ENCODE peak calls at places on chromosomes 7 and 10, in seven cellular contexts. One of them, this sample, is unnamed.
A peak's percentile ranks its signal among the peaks of the same experiment; 100 is the strongest.

GRCh38 chr7:152459724-152460251 is 24.0 kb upstream of the KMT2C start:
- DNase-seq in choroid plexus epithelial cell: peak; percentile 41
- DNase-seq in left cardiac atrium: no peak
- DNase-seq in DMS79 treated with DMSO at 0.1 percent for 48 hours: peak; percentile 91
- DNase-seq in AG09309: no peak
- DNase-seq in posterior vena cava: no peak
- DNase-seq in NAMALWA: peak; percentile 60
- DNase-seq in this sample: no peak

GRCh38 chr10:22693371-22693784 is 21.0 kb downstream of the PIP4K2A start:
- DNase-seq in choroid plexus epithelial cell: peak; percentile 86
- DNase-seq in left cardiac atrium: no peak
- DNase-seq in DMS79 treated with DMSO at 0.1 percent for 48 hours: no peak
- DNase-seq in AG09309: no peak
- DNase-seq in posterior vena cava: no peak
- DNase-seq in NAMALWA: no peak
- DNase-seq in this sample: peak; percentile 73

GRCh38 chr10:59900044-59900727 is 6.2 kb downstream of the CCDC6 start:
- DNase-seq in choroid plexus epithelial cell: no peak
- DNase-seq in left cardiac atrium: no peak
- DNase-seq in DMS79 treated with DMSO at 0.1 percent for 48 hours: no peak
- DNase-seq in AG09309: no peak
- DNase-seq in posterior vena cava: no peak
- DNase-seq in NAMALWA: no peak
- DNase-seq in this sample: no peak

GRCh38 chr7:3259711-3260424 is 41.2 kb upstream of the SDK1 start:
- DNase-seq in choroid plexus epithelial cell: peak; percentile 22
- DNase-seq in left cardiac atrium: no peak
- DNase-seq in DMS79 treated with DMSO at 0.1 percent for 48 hours: no peak
- DNase-seq in AG09309: no peak
- DNase-seq in posterior vena cava: no peak
- DNase-seq in NAMALWA: no peak
- DNase-seq in this sample: no peak

GRCh38 chr7:150997075-150997511 is 6.3 kb downstream of the NOS3 start:
- DNase-seq in choroid plexus epithelial cell: no peak
- DNase-seq in left cardiac atrium: no peak
- DNase-seq in DMS79 treated with DMSO at 0.1 percent for 48 hours: no peak
- DNase-seq in AG09309: no peak
- DNase-seq in posterior vena cava: no peak
- DNase-seq in NAMALWA: no peak
- DNase-seq in this sample: no peak

GRCh38 chr10:128180843-128181242 is 54.6 kb upstream of the MKI67 start:
- DNase-seq in choroid plexus epithelial cell: no peak
- DNase-seq in left cardiac atrium: no peak
- DNase-seq in DMS79 treated with DMSO at 0.1 percent for 48 hours: no peak
- DNase-seq in AG09309: no peak
- DNase-seq in posterior vena cava: no peak
- DNase-seq in NAMALWA: peak; percentile 3
- DNase-seq in this sample: no peak

GRCh38 chr7:73960548-73960947 is 67.4 kb upstream of the ELN start:
- DNase-seq in choroid plexus epithelial cell: no peak
- DNase-seq in left cardiac atrium: no peak
- DNase-seq in DMS79 treated with DMSO at 0.1 percent for 48 hours: no peak
- DNase-seq in AG09309: no peak
- DNase-seq in posterior vena cava: no peak
- DNase-seq in NAMALWA: no peak
- DNase-seq in this sample: no peak

GRCh38 chr10:59905735-59906416 is 480 bp downstream of the CCDC6 start:
- DNase-seq in choroid plexus epithelial cell: no peak
- DNase-seq in left cardiac atrium: peak; percentile 31
- DNase-seq in DMS79 treated with DMSO at 0.1 percent for 48 hours: no peak
- DNase-seq in AG09309: no peak
- DNase-seq in posterior vena cava: no peak
- DNase-seq in NAMALWA: peak; percentile 28
- DNase-seq in this sample: no peak

GRCh38 chr7:96596120-96596826 is 113.4 kb downstream of the SEM1 start:
- DNase-seq in choroid plexus epithelial cell: peak; percentile 11
- DNase-seq in left cardiac atrium: no peak
- DNase-seq in DMS79 treated with DMSO at 0.1 percent for 48 hours: peak; percentile 87
- DNase-seq in AG09309: no peak
- DNase-seq in posterior vena cava: no peak
- DNase-seq in NAMALWA: peak; percentile 40
- DNase-seq in this sample: peak; percentile 13

GRCh38 chr10:17007836-17008235 is 121.8 kb downstream of the CUBN start:
- DNase-seq in choroid plexus epithelial cell: no peak
- DNase-seq in left cardiac atrium: no peak
- DNase-seq in DMS79 treated with DMSO at 0.1 percent for 48 hours: no peak
- DNase-seq in AG09309: no peak
- DNase-seq in posterior vena cava: no peak
- DNase-seq in NAMALWA: no peak
- DNase-seq in this sample: no peak

GRCh38 chr7:972670-973309 is 2.6 kb downstream of the COX19 start:
- DNase-seq in choroid plexus epithelial cell: peak; percentile 43
- DNase-seq in left cardiac atrium: no peak
- DNase-seq in DMS79 treated with DMSO at 0.1 percent for 48 hours: peak; percentile 43
- DNase-seq in AG09309: no peak
- DNase-seq in posterior vena cava: no peak
- DNase-seq in NAMALWA: no peak
- DNase-seq in this sample: no peak

GRCh38 chr10:121608669-121609190 is 10.5 kb upstream of the FGFR2 start:
- DNase-seq in choroid plexus epithelial cell: no peak
- DNase-seq in left cardiac atrium: peak; percentile 42
- DNase-seq in DMS79 treated with DMSO at 0.1 percent for 48 hours: no peak
- DNase-seq in AG09309: no peak
- DNase-seq in posterior vena cava: no peak
- DNase-seq in NAMALWA: peak; percentile 34
- DNase-seq in this sample: no peak

GRCh38 chr10:99924451-99924850 is 85.3 kb downstream of the DNMBP start:
- DNase-seq in choroid plexus epithelial cell: no peak
- DNase-seq in left cardiac atrium: no peak
- DNase-seq in DMS79 treated with DMSO at 0.1 percent for 48 hours: no peak
- DNase-seq in AG09309: no peak
- DNase-seq in posterior vena cava: no peak
- DNase-seq in NAMALWA: no peak
- DNase-seq in this sample: no peak

GRCh38 chr7:150668472-150668911 is 17.0 kb upstream of the GIMAP2 start:
- DNase-seq in choroid plexus epithelial cell: no peak
- DNase-seq in left cardiac atrium: no peak
- DNase-seq in DMS79 treated with DMSO at 0.1 percent for 48 hours: no peak
- DNase-seq in AG09309: no peak
- DNase-seq in posterior vena cava: no peak
- DNase-seq in NAMALWA: no peak
- DNase-seq in this sample: no peak

GRCh38 chr7:26815452-26815851 is 48.9 kb downstream of the SKAP2 start:
- DNase-seq in choroid plexus epithelial cell: no peak
- DNase-seq in left cardiac atrium: no peak
- DNase-seq in DMS79 treated with DMSO at 0.1 percent for 48 hours: no peak
- DNase-seq in AG09309: no peak
- DNase-seq in posterior vena cava: no peak
- DNase-seq in NAMALWA: no peak
- DNase-seq in this sample: no peak

GRCh38 chr10:133324198-133324792 is 12.4 kb downstream of the CALY start:
- DNase-seq in choroid plexus epithelial cell: peak; percentile 72
- DNase-seq in left cardiac atrium: no peak
- DNase-seq in DMS79 treated with DMSO at 0.1 percent for 48 hours: peak; percentile 55
- DNase-seq in AG09309: no peak
- DNase-seq in posterior vena cava: no peak
- DNase-seq in NAMALWA: peak; percentile 73
- DNase-seq in this sample: peak; percentile 38

GRCh38 chr10:37700886-37701780 is 156.3 kb downstream of the ZNF248 start:
- DNase-seq in choroid plexus epithelial cell: no peak
- DNase-seq in left cardiac atrium: no peak
- DNase-seq in DMS79 treated with DMSO at 0.1 percent for 48 hours: no peak
- DNase-seq in AG09309: no peak
- DNase-seq in posterior vena cava: peak; percentile 66
- DNase-seq in NAMALWA: no peak
- DNase-seq in this sample: no peak

GRCh38 chr7:28732037-28732869 is 225.9 kb downstream of the TRIL start:
- DNase-seq in choroid plexus epithelial cell: peak; percentile 75
- DNase-seq in left cardiac atrium: no peak
- DNase-seq in DMS79 treated with DMSO at 0.1 percent for 48 hours: no peak
- DNase-seq in AG09309: no peak
- DNase-seq in posterior vena cava: no peak
- DNase-seq in NAMALWA: no peak
- DNase-seq in this sample: peak; percentile 59

GRCh38 chr7:79713281-79713680 is 259.8 kb upstream of the MAGI2 start:
- DNase-seq in choroid plexus epithelial cell: no peak
- DNase-seq in left cardiac atrium: no peak
- DNase-seq in DMS79 treated with DMSO at 0.1 percent for 48 hours: no peak
- DNase-seq in AG09309: no peak
- DNase-seq in posterior vena cava: no peak
- DNase-seq in NAMALWA: no peak
- DNase-seq in this sample: no peak

GRCh38 chr7:22569586-22570321 is 69.8 kb upstream of the STEAP1B start:
- DNase-seq in choroid plexus epithelial cell: no peak
- DNase-seq in left cardiac atrium: no peak
- DNase-seq in DMS79 treated with DMSO at 0.1 percent for 48 hours: no peak
- DNase-seq in AG09309: peak; percentile 88
- DNase-seq in posterior vena cava: no peak
- DNase-seq in NAMALWA: no peak
- DNase-seq in this sample: no peak

GRCh38 chr10:98555011-98555619 is 108.4 kb upstream of the HPS1 start:
- DNase-seq in choroid plexus epithelial cell: no peak
- DNase-seq in left cardiac atrium: no peak
- DNase-seq in DMS79 treated with DMSO at 0.1 percent for 48 hours: no peak
- DNase-seq in AG09309: no peak
- DNase-seq in posterior vena cava: no peak
- DNase-seq in NAMALWA: no peak
- DNase-seq in this sample: no peak

GRCh38 chr7:141220263-141220662 is 146.4 kb downstream of the TMEM178B start:
- DNase-seq in choroid plexus epithelial cell: peak; percentile 10
- DNase-seq in left cardiac atrium: no peak
- DNase-seq in DMS79 treated with DMSO at 0.1 percent for 48 hours: no peak
- DNase-seq in AG09309: no peak
- DNase-seq in posterior vena cava: no peak
- DNase-seq in NAMALWA: peak; percentile 33
- DNase-seq in this sample: no peak

GRCh38 chr7:94449151-94449725 is 54.5 kb downstream of the COL1A2 start:
- DNase-seq in choroid plexus epithelial cell: peak; percentile 75
- DNase-seq in left cardiac atrium: no peak
- DNase-seq in DMS79 treated with DMSO at 0.1 percent for 48 hours: peak; percentile 27
- DNase-seq in AG09309: no peak
- DNase-seq in posterior vena cava: no peak
- DNase-seq in NAMALWA: peak; percentile 80
- DNase-seq in this sample: peak; percentile 54

GRCh38 chr7:92973293-92973731 is 136.9 kb upstream of the CDK6 start:
- DNase-seq in choroid plexus epithelial cell: peak; percentile 57
- DNase-seq in left cardiac atrium: no peak
- DNase-seq in DMS79 treated with DMSO at 0.1 percent for 48 hours: no peak
- DNase-seq in AG09309: no peak
- DNase-seq in posterior vena cava: no peak
- DNase-seq in NAMALWA: no peak
- DNase-seq in this sample: peak; percentile 53

GRCh38 chr10:86177483-86178155 is 189.0 kb downstream of the GRID1 start:
- DNase-seq in choroid plexus epithelial cell: no peak
- DNase-seq in left cardiac atrium: no peak
- DNase-seq in DMS79 treated with DMSO at 0.1 percent for 48 hours: no peak
- DNase-seq in AG09309: no peak
- DNase-seq in posterior vena cava: peak; percentile 34
- DNase-seq in NAMALWA: no peak
- DNase-seq in this sample: no peak